ENCODE peak calls at places on chromosomes 7 and 10, in eight cellular contexts. U is NCI-H748 treated with DMSO at 0.1 percent for 48 hours; G is SJCRH30; F is activated CD4-positive, CD25-positive, alpha-beta regulatory T cell; Z is activated CD8-positive, alpha-beta memory T cell treated with anti-CD3 and anti-CD28 coated beads, Interleukin-2, amount 50 U/mL, for 4 hours; V is Jurkat, Clone E6-1; O is astrocyte of the hippocampus; H is left colon. L is an unnamed sample.
A peak's percentile ranks its signal among the peaks of the same experiment; 100 is the strongest.

GRCh38 chr10:108957681-108958080 is 965.6 kb downstream of the XPNPEP1 start:
- DNase-seq in H (no peak), G (peak; percentile 13), O (no peak), V (no peak), F (no peak), U (no peak), Z (no peak), L (no peak)

GRCh38 chr7:68730871-68731403 is 867.3 kb upstream of the AUTS2 start:
- DNase-seq in Z (no peak), O (peak; percentile 21), V (no peak), G (no peak), U (peak; percentile 96), H (no peak), F (no peak), L (no peak)

GRCh38 chr10:70563230-70563629 is 39.3 kb downstream of the PRF1 start:
- DNase-seq in H (no peak), Z (no peak), O (no peak), F (no peak), G (no peak), V (no peak), U (no peak), L (no peak)

GRCh38 chr7:7704867-7705266 is 13.5 kb downstream of the RPA3 start:
- DNase-seq in V (no peak), O (no peak), F (no peak), H (no peak), Z (no peak), U (no peak), G (no peak), L (no peak)

GRCh38 chr7:55245271-55245723 is 119.8 kb upstream of the LANCL2 start:
- DNase-seq in V (no peak), U (no peak), Z (no peak), F (no peak), G (no peak), O (peak; percentile 94), H (no peak), L (peak; percentile 91)

GRCh38 chr7:22219739-22220493 is 137.0 kb downstream of the RAPGEF5 start:
- DNase-seq in Z (no peak), O (no peak), H (no peak), F (no peak), V (no peak), G (no peak), U (no peak), L (no peak)

GRCh38 chr10:104706886-104707285 is 65.8 kb downstream of the SORCS3 start:
- DNase-seq in G (no peak), F (no peak), H (no peak), O (peak; percentile 4), U (no peak), V (no peak), Z (no peak), L (no peak)

GRCh38 chr10:132375795-132376297 is 21.2 kb upstream of the PWWP2B start:
- DNase-seq in O (no peak), G (no peak), H (no peak), U (no peak), Z (no peak), F (no peak), V (no peak), L (no peak)

GRCh38 chr10:103869336-103869735 is 14.0 kb upstream of the SH3PXD2A start:
- DNase-seq in F (no peak), H (no peak), V (no peak), G (no peak), Z (no peak), O (no peak), U (no peak), L (no peak)

GRCh38 chr10:43943825-43944360 is 295.2 kb upstream of the ZNF32 start:
- DNase-seq in Z (no peak), F (no peak), G (no peak), H (no peak), V (no peak), O (no peak), U (no peak), L (no peak)

GRCh38 chr7:69883399-69883821 is 285.1 kb downstream of the AUTS2 start:
- DNase-seq in Z (no peak), O (no peak), F (no peak), V (no peak), G (no peak), H (no peak), U (no peak), L (no peak)

GRCh38 chr10:45557275-45557905 is 115.2 kb downstream of the ZFAND4 start:
- DNase-seq in F (no peak), Z (no peak), H (no peak), V (peak; percentile 45), U (no peak), G (no peak), O (no peak), L (no peak)

GRCh38 chr10:15725603-15726002 is 5.9 kb upstream of the ITGA8 start:
- DNase-seq in G (peak; percentile 42), V (peak; percentile 9), U (no peak), Z (no peak), H (no peak), F (no peak), O (peak; percentile 57), L (peak; percentile 24)

GRCh38 chr7:32223721-32224120 is 153.5 kb upstream of the PDE1C start:
- DNase-seq in F (no peak), G (no peak), V (no peak), Z (no peak), O (no peak), U (no peak), H (no peak), L (no peak)

GRCh38 chr10:132164801-132165278 is 21.9 kb upstream of the DPYSL4 start:
- DNase-seq in V (no peak), F (no peak), H (peak; percentile 66), O (no peak), Z (no peak), G (no peak), U (no peak), L (no peak)

GRCh38 chr10:8543361-8544056 is 489.0 kb downstream of the GATA3 start:
- DNase-seq in G (peak; percentile 2), H (peak; percentile 13), U (no peak), O (peak; percentile 3), V (peak; percentile 40), F (no peak), Z (no peak), L (no peak)

GRCh38 chr10:88318803-88319202 is 264.3 kb downstream of the RNLS start:
- DNase-seq in H (no peak), G (peak; percentile 0), Z (no peak), F (no peak), V (no peak), U (no peak), O (no peak), L (no peak)

GRCh38 chr10:77474386-77474785 is 163.2 kb downstream of the KCNMA1 start:
- DNase-seq in O (no peak), U (no peak), V (no peak), Z (no peak), H (peak; percentile 59), G (no peak), F (no peak), L (no peak)

GRCh38 chr10:4034907-4035581 is 250.0 kb upstream of the KLF6 start:
- DNase-seq in G (no peak), H (no peak), O (peak; percentile 14), Z (no peak), F (no peak), V (no peak), U (no peak), L (no peak)

GRCh38 chr7:117269417-117269816 is 53.4 kb downstream of the WNT2 start:
- DNase-seq in Z (no peak), G (no peak), V (no peak), U (no peak), O (peak; percentile 64), F (no peak), H (no peak), L (peak; percentile 79)

GRCh38 chr10:97013983-97014382 is 171.8 kb downstream of the SLIT1 start:
- DNase-seq in Z (no peak), F (no peak), H (no peak), U (no peak), O (no peak), G (no peak), V (no peak), L (no peak)

L was measured in NCI-H226.